ENCODE peak calls at places on chromosomes 11 and 22, in seven cellular contexts. V is IMR-90, I is stomach, Z is transverse colon, E is breast epithelium, Y is H1, U is lower leg skin. H is an unnamed sample.

GRCh38 chr22:30605449-30606110 is 1.4 kb upstream of the TCN2 start:
- DNase-seq in I (peak), U (no peak), E (no peak), Y (no peak), V (peak), Z (peak), H (no peak)

GRCh38 chr22:23065495-23066122 is 4.7 kb upstream of the GNAZ start:
- DNase-seq in Y (no peak), V (no peak), I (peak), U (peak), Z (no peak), E (peak), H (no peak)

GRCh38 chr11:120828847-120829246 is 195.1 kb upstream of the TBCEL start:
- DNase-seq in Z (no peak), U (no peak), I (no peak), Y (no peak), V (no peak), E (no peak), H (no peak)

GRCh38 chr11:10978189-10978588 is 120.3 kb upstream of the ZBED5 start:
- DNase-seq in E (no peak), Y (no peak), U (no peak), I (no peak), Z (no peak), V (no peak), H (no peak)

GRCh38 chr11:8262552-8263108 is 1.0 kb downstream of the LMO1 start:
- DNase-seq in V (peak), Y (no peak), Z (peak), U (peak), E (peak), I (peak), H (peak)

GRCh38 chr11:122287401-122287800 is 171.4 kb upstream of the BLID start:
- DNase-seq in I (no peak), V (no peak), Y (no peak), E (no peak), U (no peak), Z (no peak), H (no peak)

GRCh38 chr11:68354181-68354872 is 41.9 kb downstream of the LRP5 start:
- DNase-seq in Y (no peak), E (peak), I (peak), Z (peak), U (peak), V (peak), H (peak)

GRCh38 chr11:126857860-126858808 is 142.4 kb downstream of the KIRREL3 start:
- DNase-seq in E (no peak), U (no peak), V (peak), Y (no peak), I (no peak), Z (no peak), H (no peak)

GRCh38 chr22:29071261-29072045 is 1.4 kb upstream of the KREMEN1 start:
- DNase-seq in V (peak), I (peak), U (peak), Y (peak), E (peak), Z (peak), H (peak)

GRCh38 chr22:48695731-48696305 is 1131.9 kb downstream of the BRD1 start:
- DNase-seq in Z (no peak), I (no peak), Y (no peak), V (no peak), E (no peak), U (no peak), H (no peak)

GRCh38 chr11:100808904-100809491 is 121.9 kb downstream of the ARHGAP42 start:
- DNase-seq in Y (no peak), E (no peak), U (no peak), Z (no peak), V (peak), I (no peak), H (no peak)

GRCh38 chr11:59207988-59208432 is 4.7 kb downstream of the MPEG1 start:
- DNase-seq in I (peak), E (no peak), V (peak), Z (no peak), Y (no peak), U (no peak), H (peak)

GRCh38 chr11:100573911-100574513 is 113.1 kb upstream of the ARHGAP42 start:
- DNase-seq in E (no peak), V (no peak), Z (no peak), U (no peak), I (no peak), Y (no peak), H (no peak)

GRCh38 chr11:71482216-71482615 is 29.2 kb downstream of the NADSYN1 start:
- DNase-seq in Y (no peak), I (no peak), E (no peak), V (no peak), U (no peak), Z (no peak), H (no peak)

GRCh38 chr11:121721961-121722360 is 269.2 kb upstream of the SORL1-AS1 start:
- DNase-seq in I (no peak), Z (no peak), E (no peak), Y (no peak), U (no peak), V (no peak), H (no peak)

GRCh38 chr11:8593935-8594909 is at the start of gene STK33:
- DNase-seq in I (peak), U (no peak), Y (peak), V (no peak), Z (peak), E (no peak), H (peak)

GRCh38 chr11:114377612-114378267 is 22.6 kb downstream of the C11orf71 start:
- DNase-seq in U (no peak), Y (no peak), I (no peak), E (no peak), V (peak), Z (no peak), H (no peak)

GRCh38 chr11:1139441-1140066 is 18.2 kb upstream of the MUC5AC start:
- DNase-seq in E (no peak), I (no peak), Y (no peak), V (peak), U (no peak), Z (peak), H (no peak)

GRCh38 chr11:61797263-61797944 is 4.7 kb downstream of the FEN1 start:
- DNase-seq in I (peak), E (peak), Z (peak), Y (no peak), V (peak), U (no peak), H (no peak)

GRCh38 chr22:31333648-31334047 is 12.5 kb downstream of the PATZ1 start:
- DNase-seq in V (no peak), Z (no peak), I (no peak), U (no peak), Y (no peak), E (no peak), H (no peak)

GRCh38 chr11:124751391-124751740 is 689 bp downstream of the VSIG2 start:
- DNase-seq in V (no peak), E (no peak), Y (no peak), Z (no peak), U (no peak), I (no peak), H (peak)

GRCh38 chr22:22214819-22215329 is 29.7 kb upstream of the VPREB1 start:
- DNase-seq in Z (no peak), I (no peak), E (no peak), Y (no peak), U (no peak), V (no peak), H (no peak)

GRCh38 chr22:35220221-35220620 is 37.1 kb upstream of the HMGXB4 start:
- DNase-seq in E (no peak), Y (no peak), V (no peak), Z (no peak), I (no peak), U (no peak), H (no peak)

GRCh38 chr22:46293591-46294260 is 2.9 kb upstream of the GTSE1 start:
- DNase-seq in Y (no peak), E (no peak), U (no peak), V (peak), Z (peak), I (no peak), H (peak)

GRCh38 chr22:29116397-29117123 is 43.7 kb downstream of the KREMEN1 start:
- DNase-seq in U (no peak), E (no peak), Z (no peak), V (peak), Y (no peak), I (no peak), H (no peak)

GRCh38 chr11:12604557-12605105 is 69.6 kb upstream of the TEAD1 start:
- DNase-seq in I (no peak), V (peak), E (no peak), Z (no peak), U (no peak), Y (no peak), H (no peak)

GRCh38 chr22:34437140-34437539 is 516.9 kb upstream of the LARGE1 start:
- DNase-seq in I (no peak), E (no peak), V (no peak), Z (no peak), Y (no peak), U (no peak), H (no peak)

GRCh38 chr11:60754887-60755286 is 1.8 kb upstream of the MS4A15 start:
- DNase-seq in V (no peak), Y (no peak), E (peak), U (peak), I (no peak), Z (no peak), H (no peak)

GRCh38 chr11:45583981-45584380 is 81.4 kb downstream of the CHST1 start:
- DNase-seq in Z (no peak), E (no peak), V (no peak), I (no peak), U (no peak), Y (no peak), H (no peak)

GRCh38 chr11:30583505-30584280 is 2.5 kb downstream of the MPPED2 start:
- DNase-seq in E (peak), V (no peak), I (no peak), Z (peak), U (peak), Y (no peak), H (no peak)

GRCh38 chr11:110093407-110094297 is 460 bp downstream of the ZC3H12C start:
- DNase-seq in Z (peak), U (peak), Y (no peak), V (peak), I (peak), E (peak), H (peak)

GRCh38 chr11:279040-279965 is 1.1 kb downstream of the NLRP6 start:
- DNase-seq in U (peak), Z (no peak), I (no peak), V (no peak), E (peak), Y (no peak), H (no peak)

GRCh38 chr11:117809236-117810055 is 12.4 kb upstream of the DSCAML1 start:
- DNase-seq in Y (no peak), Z (peak), U (no peak), V (peak), I (peak), E (peak), H (peak)
- TF ChIP-seq CTCF in Y (peak), Z (peak), U (no peak), V (peak), I (no peak), E (peak), H (no peak)

DNA sequence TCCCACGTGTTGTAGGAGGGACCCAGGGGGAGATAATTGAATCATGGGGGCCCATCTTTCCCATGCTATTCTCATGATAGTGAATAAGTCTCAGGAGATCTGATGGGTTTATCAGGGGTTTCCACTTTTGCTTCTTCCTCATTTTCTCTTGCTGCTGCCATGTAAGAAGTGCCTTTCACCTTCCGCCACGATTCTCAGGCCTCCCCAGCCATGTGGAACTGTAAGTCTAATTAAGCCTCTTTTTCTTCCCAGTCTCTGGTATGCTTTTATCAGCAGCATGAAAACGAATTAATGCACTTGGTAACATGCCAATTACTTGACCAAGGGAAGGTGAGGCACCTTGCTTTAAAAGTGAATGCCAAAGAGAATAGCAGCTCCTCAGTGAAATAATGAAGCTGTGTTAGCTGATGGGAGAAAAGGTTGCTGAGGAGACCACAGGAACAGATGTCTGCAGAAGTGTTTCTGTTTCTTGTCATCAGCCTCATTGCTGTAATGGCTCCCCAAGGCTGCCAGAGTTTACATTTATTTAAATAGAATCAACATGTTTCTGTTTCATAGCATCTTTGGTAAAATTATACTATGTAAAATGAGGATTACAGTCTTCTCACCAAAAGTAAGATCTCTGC is 89.0 kb upstream of the CD44 start:
- DNase-seq in E (no peak), Y (no peak), I (no peak), V (no peak), Z (no peak), U (no peak), H (no peak)
- H3K4me3 ChIP-seq in E (no peak), Y (no peak), I (no peak), V (no peak), Z (no peak), U (no peak), H (no peak)

DNA sequence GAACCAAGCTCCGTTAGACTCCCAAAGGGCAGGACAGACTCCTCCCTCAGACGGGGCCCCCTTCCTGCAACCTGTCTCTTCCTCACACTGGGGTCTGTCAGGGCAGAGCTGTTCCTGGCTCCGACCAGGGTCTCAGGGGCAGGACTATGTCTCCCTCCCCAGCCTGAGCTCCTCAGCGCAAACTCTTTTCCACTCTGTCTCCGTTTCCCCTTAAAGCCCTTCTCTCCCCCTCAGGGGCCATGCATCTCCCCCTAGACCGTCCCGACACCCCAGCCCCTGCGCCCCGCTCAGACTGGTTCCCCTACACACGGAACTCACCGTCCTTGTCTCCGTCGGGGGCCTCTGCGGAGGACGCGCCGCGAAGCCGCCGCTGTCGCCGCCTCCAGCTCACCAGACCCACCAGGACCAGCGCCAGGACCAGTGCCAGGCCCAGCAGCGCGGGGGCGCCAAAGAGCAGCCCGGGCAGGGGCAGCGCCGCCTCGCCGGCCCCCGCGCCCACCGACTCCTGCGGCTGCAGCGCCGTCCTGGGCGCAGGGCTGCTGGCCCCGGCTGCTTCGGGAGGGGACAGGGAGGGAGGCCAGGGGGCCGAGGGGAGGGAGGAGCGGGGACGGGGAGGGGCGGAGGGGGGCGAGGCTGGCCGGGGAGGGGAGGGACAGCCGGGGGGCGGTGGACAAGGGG is 684 bp downstream of the TNFRSF13C start:
- DNase-seq in V (peak), I (peak), Y (no peak), U (peak), Z (peak), E (no peak), H (peak)
- TF ChIP-seq POLR2A in V (no peak), I (no peak), Y (no peak), U (no peak), Z (no peak), E (no peak), H (no peak)

GRCh38 chr11:102669664-102670063 is 35.9 kb downstream of the MMP27 start:
- DNase-seq in E (no peak), U (no peak), Y (no peak), I (no peak), Z (no peak), V (peak), H (no peak)

GRCh38 chr11:102662607-102663006 is 37.5 kb upstream of the MMP20 start:
- DNase-seq in I (no peak), V (no peak), E (no peak), Z (no peak), U (no peak), Y (no peak), H (no peak)

GRCh38 chr11:102666331-102666957 is 39.1 kb downstream of the MMP27 start:
- DNase-seq in E (no peak), U (no peak), I (no peak), V (peak), Y (no peak), Z (peak), H (no peak)

GRCh38 chr11:102661040-102661439 is 35.9 kb upstream of the MMP20 start:
- DNase-seq in I (no peak), Y (no peak), U (no peak), V (no peak), Z (no peak), E (no peak), H (no peak)

GRCh38 chr11:102664001-102664752 is 39.0 kb upstream of the MMP20 start:
- DNase-seq in Y (no peak), I (no peak), V (no peak), U (no peak), E (no peak), Z (no peak), H (peak)
- TF ChIP-seq CTCF in Y (peak), I (no peak), V (peak), U (no peak), E (no peak), Z (no peak), H (no peak)

DNA sequence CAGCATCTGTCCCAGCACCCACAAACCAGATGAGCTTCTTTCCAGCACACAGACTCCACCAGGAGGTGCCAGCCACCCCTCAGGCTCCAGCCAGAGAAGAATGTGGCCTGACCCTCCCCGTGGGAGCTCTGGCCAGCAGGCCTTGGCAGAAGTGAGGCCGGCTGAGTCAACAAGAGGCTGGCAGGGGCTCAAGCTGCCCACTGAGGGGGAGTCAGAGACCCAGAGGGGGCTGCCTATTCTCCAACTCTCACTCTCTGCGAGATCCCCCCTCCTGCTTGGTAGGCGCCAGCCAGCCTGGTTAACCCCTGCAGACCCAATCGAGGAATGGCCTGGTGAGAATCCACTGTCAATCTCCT is 10.6 kb upstream of the CDC42EP1 start:
- DNase-seq in Z (no peak), V (peak), I (peak), E (peak), Y (no peak), U (no peak), H (peak)
- H3K4me3 ChIP-seq in Z (no peak), V (no peak), I (no peak), E (no peak), Y (no peak), U (no peak), H (no peak)

GRCh38 chr11:132962026-132962425 is 570.3 kb downstream of the OPCML start:
- DNase-seq in Y (no peak), E (no peak), V (peak), U (no peak), I (no peak), Z (no peak), H (no peak)

GRCh38 chr11:132960679-132961078 is 571.6 kb downstream of the OPCML start:
- DNase-seq in V (no peak), U (no peak), I (no peak), Y (no peak), Z (no peak), E (no peak), H (no peak)

GRCh38 chr11:132959663-132960062 is 572.6 kb downstream of the OPCML start:
- DNase-seq in I (no peak), U (no peak), Y (no peak), Z (no peak), V (no peak), E (no peak), H (no peak)

GRCh38 chr11:132961453-132961852 is 570.8 kb downstream of the OPCML start:
- DNase-seq in V (no peak), U (no peak), Z (no peak), Y (no peak), E (no peak), I (no peak), H (no peak)

DNA sequence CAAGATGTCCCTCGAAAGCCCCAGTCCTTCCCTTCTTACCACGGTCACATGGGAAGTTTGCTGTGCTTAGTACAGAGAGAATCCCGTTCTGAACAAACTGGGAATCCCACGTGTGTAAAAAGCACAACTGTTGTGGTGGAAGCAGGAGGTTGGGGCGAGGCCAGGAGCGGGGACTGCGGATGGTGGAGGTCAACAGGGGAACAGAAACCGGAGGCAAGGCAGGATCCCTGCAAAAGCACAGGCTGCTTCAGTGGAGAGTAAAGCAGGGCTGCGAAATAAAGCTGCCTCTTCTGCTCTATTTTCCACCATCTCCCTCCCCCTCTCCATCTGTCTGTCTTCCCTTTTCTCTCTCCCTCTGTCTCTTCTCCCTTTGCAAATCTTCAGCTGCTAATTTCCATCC is 572.0 kb downstream of the OPCML start:
- DNase-seq in V (no peak), Y (no peak), I (no peak), U (no peak), E (no peak), Z (no peak), H (no peak)
- TF ChIP-seq POLR2A in V (no peak), Y (no peak), I (no peak), U (no peak), E (no peak), Z (no peak), H (no peak)

DNA sequence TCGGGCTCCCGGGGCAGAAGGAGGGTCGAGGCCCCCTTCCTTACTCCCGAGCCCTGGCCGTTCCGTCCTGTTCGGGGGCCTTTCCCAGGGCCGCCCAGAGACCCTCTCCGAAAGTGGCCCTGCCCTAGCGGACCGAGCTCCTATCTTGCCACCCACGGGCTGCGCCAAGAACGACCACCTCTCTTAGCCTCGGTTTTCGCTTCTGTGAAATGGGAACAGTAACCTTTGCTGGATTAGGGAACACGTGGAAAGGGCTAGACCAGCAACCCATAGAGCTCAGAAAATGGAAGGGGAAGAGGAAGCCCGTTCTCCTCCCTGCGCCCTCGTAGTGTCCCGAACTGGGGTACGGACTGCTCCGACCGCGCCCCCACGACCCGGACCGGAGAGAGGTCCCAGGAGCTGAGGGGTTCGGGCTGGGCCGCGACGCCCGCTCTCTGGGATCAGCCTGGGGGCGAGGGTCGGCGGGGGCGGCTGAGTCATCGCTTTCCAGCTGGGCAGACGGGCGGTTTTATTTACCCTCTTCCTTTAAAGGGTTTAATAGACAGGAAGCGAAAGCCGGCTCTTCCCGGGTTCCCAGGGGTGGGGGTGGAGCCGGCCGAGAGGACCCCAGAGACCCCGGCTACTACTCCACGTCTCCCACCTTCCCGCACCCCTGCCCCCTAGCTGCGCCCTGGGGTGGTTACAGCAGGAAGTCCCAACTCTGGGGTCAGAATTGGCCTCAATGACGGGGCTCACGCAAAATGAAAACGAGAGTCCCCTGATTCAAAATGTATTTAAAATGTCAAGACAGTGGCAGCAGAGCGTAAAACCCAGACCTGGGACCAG is 872 bp upstream of the PHLDA2 start:
- DNase-seq in Z (peak), E (peak), Y (no peak), V (peak), U (no peak), I (peak), H (peak)
- TF ChIP-seq CTCF in Z (no peak), E (no peak), Y (peak), V (peak), U (no peak), I (no peak), H (no peak)

GRCh38 chr22:17980638-17981051 is 43.7 kb downstream of the MICAL3 start:
- DNase-seq in Z (peak), I (peak), V (peak), Y (no peak), U (no peak), E (no peak), H (peak)
- H3K4me3 ChIP-seq in Z (peak), I (no peak), V (peak), Y (no peak), U (no peak), E (peak), H (peak)